ENCODE peak calls at places on chromosome 22, in four cellular contexts. A, B, I and W are unnamed samples.

GRCh38 chr22:46044718-46045458 is 67.9 kb upstream of the WNT7B start:
- DNase-seq in A (no peak), B (no peak), I (no peak), W (peak; percentile 46)

GRCh38 chr22:50576070-50576469 is 2.2 kb downstream of the CPT1B start:
- DNase-seq in A (peak; percentile 81), B (no peak), I (peak; percentile 52), W (peak; percentile 60)

GRCh38 chr22:19873960-19874306 is 19.3 kb upstream of the GNB1L start:
- DNase-seq in A (no peak), B (no peak), I (no peak), W (no peak)

GRCh38 chr22:45319319-45319675 is 9.6 kb downstream of the FAM118A start:
- DNase-seq in A (no peak), B (no peak), I (no peak), W (no peak)

GRCh38 chr22:24023204-24023789 is 12.2 kb downstream of the CABIN1 start:
- DNase-seq in A (no peak), B (no peak), I (no peak), W (no peak)

GRCh38 chr22:23305922-23306374 is 125.6 kb downstream of the BCR start:
- DNase-seq in A (no peak), B (no peak), I (no peak), W (peak; percentile 96)

GRCh38 chr22:38866399-38867123 is 5.5 kb downstream of the CBX6 start:
- DNase-seq in A (no peak), B (no peak), I (no peak), W (no peak)

GRCh38 chr22:50641696-50642607 is 14.0 kb upstream of the ARSA start:
- DNase-seq in A (peak; percentile 95), B (no peak), I (no peak), W (peak; percentile 65)

GRCh38 chr22:25404556-25404922 is 159.9 kb upstream of the GRK3 start:
- DNase-seq in A (peak; percentile 14), B (no peak), I (no peak), W (no peak)

GRCh38 chr22:18985761-18986160 is 49.7 kb upstream of the PRODH start:
- DNase-seq in A (no peak), B (no peak), I (no peak), W (no peak)

GRCh38 chr22:24097961-24098391 is 83.3 kb upstream of the SUSD2 start:
- DNase-seq in A (no peak), B (no peak), I (no peak), W (no peak)

GRCh38 chr22:30574095-30574981 is at the start of gene GAL3ST1:
- DNase-seq in A (peak; percentile 77), B (no peak), I (no peak), W (peak; percentile 53)

GRCh38 chr22:17922925-17923898 is 101.1 kb downstream of the MICAL3 start:
- DNase-seq in A (no peak), B (no peak), I (no peak), W (peak; percentile 89)

GRCh38 chr22:44289429-44290171 is 23.2 kb downstream of the SHISAL1 start:
- DNase-seq in A (no peak), B (no peak), I (no peak), W (no peak)

GRCh38 chr22:35766654-35767580 is 49.2 kb downstream of the APOL5 start:
- DNase-seq in A (no peak), B (no peak), I (no peak), W (peak; percentile 22)

GRCh38 chr22:40678493-40679248 is 613 bp upstream of the MCHR1 start:
- DNase-seq in A (peak; percentile 37), B (no peak), I (no peak), W (no peak)

GRCh38 chr22:35684270-35684700 is 33.4 kb upstream of the APOL5 start:
- DNase-seq in A (peak; percentile 19), B (no peak), I (no peak), W (peak; percentile 34)

GRCh38 chr22:31223786-31224191 is 11.7 kb downstream of the LIMK2 start:
- DNase-seq in A (peak; percentile 94), B (no peak), I (no peak), W (no peak)

GRCh38 chr22:31085493-31085824 is 4.3 kb downstream of the SMTN start:
- DNase-seq in A (no peak), B (no peak), I (no peak), W (no peak)

GRCh38 chr22:35021166-35021565 is 44.8 kb upstream of the ISX start:
- DNase-seq in A (no peak), B (no peak), I (no peak), W (no peak)

GRCh38 chr22:47372111-47372581 is 609.7 kb downstream of the TBC1D22A start:
- DNase-seq in A (no peak), B (no peak), I (no peak), W (no peak)
- H3K27me3 ChIP-seq in A (peaks cover 53% of the 10 kb centered on the region), B (no peaks in the 10 kb centered on the region), I (peaks cover 7% of the 10 kb centered on the region), W (no peaks in the 10 kb centered on the region)

GRCh38 chr22:26675687-26676273 is 18.4 kb downstream of the MIAT start:
- DNase-seq in A (no peak), B (no peak), I (no peak), W (no peak)
- H3K4me1 ChIP-seq in A (peaks cover 14% of the 10 kb centered on the region), B (peaks cover 26% of the 10 kb centered on the region), I (peaks cover 21% of the 10 kb centered on the region), W (peaks cover 7% of the 10 kb centered on the region)

GRCh38 chr22:49267996-49268395 is 559.7 kb downstream of the BRD1 start:
- DNase-seq in A (no peak), B (no peak), I (no peak), W (no peak)
- H3K27me3 ChIP-seq in A (peaks cover 43% of the 10 kb centered on the region), B (peaks cover 9% of the 10 kb centered on the region), I (peaks cover 36% of the 10 kb centered on the region), W (peaks cover 32% of the 10 kb centered on the region)

DNA sequence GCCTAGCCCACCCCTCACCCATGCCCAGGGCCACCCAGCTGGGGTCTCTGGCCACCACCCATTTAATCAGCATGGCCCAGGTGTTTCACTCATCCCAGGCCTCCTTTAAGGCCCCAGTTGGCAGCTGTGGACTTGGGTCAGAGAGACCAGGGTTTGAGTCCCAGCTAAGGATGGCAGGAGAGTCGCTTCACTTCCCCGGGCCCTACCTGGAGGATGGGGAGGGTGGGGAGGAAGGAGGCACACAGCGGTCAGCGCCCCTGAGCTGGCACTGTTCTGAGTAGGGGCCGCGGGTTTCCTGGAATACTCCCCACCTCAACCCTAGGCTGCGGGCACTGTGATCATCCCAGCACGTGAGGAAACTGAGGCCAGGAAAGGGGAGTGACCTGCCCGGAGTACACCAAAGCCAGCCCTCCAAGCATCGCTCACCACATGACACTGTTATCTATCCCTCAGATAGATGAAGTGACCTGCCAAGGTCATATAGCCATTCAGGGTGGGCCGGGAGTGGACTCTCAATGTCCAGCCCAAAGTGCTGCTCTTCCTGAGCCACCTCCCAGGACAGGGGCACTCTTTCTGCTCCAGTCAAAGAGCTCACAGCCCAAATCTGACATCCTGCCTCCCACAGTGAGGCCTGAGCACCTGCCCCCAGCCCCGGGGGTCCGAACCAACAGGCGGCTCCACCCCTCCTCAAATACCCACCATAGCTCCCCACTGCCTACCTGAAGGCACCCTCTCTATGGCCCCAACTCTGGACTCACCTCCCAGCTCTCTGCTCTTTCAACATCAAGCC is 3.4 kb upstream of the ATP5MGL start:
- DNase-seq in A (no peak), B (no peak), I (no peak), W (no peak)
- H3K4me1 ChIP-seq in A (peaks cover 94% of the 10 kb centered on the region), B (peaks cover 86% of the 10 kb centered on the region), I (peaks cover 27% of the 10 kb centered on the region), W (peaks cover 55% of the 10 kb centered on the region)

DNA sequence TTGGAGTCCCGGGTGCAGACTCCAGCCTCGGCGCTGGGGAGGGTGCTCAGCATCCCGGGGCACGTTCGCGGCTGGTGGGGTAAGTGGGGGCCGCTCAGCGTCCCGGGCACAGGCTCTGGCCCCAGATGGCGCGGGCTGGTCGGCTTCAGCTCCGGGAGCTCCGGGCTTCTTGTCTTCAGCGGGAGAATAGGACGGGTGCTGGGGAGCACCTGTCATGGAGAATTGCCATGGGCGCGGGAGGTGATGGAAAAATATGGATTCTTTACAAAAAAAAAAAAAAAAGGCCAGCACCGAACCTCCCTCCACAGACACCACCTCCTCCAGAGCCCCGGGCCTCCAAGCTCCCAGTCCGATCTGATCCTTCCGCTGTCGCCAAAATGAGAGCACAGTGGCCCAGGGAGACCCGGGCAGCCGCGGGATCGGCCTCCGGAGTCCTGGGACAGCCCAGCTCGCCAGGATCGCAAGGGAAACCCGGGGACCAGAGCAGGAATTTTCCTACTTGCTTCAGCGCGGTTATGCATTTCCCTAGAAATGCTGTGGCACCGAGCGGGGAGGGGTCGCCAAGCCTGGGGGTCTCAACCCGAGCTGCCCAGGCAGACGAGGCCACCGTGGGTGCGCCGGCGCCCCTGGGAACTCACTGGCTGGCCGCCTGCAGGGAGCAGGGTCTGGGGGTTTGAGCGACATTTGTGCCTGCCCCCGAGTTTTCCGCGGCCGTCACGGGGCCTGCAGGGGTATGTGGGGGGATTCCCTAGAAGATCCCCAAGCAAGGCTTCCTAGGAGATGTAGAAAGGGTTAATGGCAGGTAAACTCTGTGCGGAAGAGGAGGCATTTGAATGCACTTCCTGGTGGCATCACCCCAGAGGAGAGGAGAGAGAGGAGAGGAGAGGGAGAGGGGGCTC is 1336.9 kb downstream of the BRD1 start:
- DNase-seq in A (no peak), B (no peak), I (no peak), W (no peak)
- H3K27me3 ChIP-seq in A (peaks cover 57% of the 10 kb centered on the region), B (peaks cover 26% of the 10 kb centered on the region), I (no peaks in the 10 kb centered on the region), W (peaks cover 51% of the 10 kb centered on the region)

GRCh38 chr22:29312218-29313125 is 3.0 kb downstream of the RASL10A start:
- DNase-seq in A (no peak), B (no peak), I (no peak), W (no peak)
- H3K4me1 ChIP-seq in A (peaks cover 55% of the 10 kb centered on the region), B (peaks cover 80% of the 10 kb centered on the region), I (peaks cover 44% of the 10 kb centered on the region), W (peaks cover 13% of the 10 kb centered on the region)

GRCh38 chr22:42459273-42460040 is 27.3 kb upstream of the NFAM1 start:
- DNase-seq in A (no peak), B (no peak), I (no peak), W (peak; percentile 55)

GRCh38 chr22:42461511-42461910 is 29.3 kb upstream of the NFAM1 start:
- DNase-seq in A (no peak), B (no peak), I (no peak), W (no peak)

DNA sequence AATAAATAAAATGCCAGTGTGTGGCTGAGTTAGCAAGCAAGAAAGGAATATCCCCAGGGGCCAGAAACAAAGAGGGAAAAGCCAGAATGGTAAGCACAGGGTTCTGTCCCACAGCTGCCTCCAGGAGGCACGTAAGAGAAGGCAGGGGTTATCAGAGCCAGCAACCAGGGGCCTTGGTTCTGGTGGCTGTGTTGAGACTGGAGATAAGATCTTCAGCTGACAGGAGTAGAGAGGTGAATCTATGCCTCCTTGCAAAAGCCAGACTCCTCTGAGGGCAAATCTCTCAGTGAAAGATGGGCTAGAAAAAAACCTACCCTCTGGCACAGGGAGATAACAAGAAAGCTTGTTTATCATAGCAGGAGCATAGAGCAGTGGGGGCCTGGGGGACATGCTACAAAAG is 29.8 kb upstream of the NFAM1 start:
- DNase-seq in A (no peak), B (no peak), I (no peak), W (peak; percentile 36)
- H3K27me3 ChIP-seq in A (peaks cover 10% of the 10 kb centered on the region), B (peaks cover 21% of the 10 kb centered on the region), I (no peaks in the 10 kb centered on the region), W (no peaks in the 10 kb centered on the region)

DNA sequence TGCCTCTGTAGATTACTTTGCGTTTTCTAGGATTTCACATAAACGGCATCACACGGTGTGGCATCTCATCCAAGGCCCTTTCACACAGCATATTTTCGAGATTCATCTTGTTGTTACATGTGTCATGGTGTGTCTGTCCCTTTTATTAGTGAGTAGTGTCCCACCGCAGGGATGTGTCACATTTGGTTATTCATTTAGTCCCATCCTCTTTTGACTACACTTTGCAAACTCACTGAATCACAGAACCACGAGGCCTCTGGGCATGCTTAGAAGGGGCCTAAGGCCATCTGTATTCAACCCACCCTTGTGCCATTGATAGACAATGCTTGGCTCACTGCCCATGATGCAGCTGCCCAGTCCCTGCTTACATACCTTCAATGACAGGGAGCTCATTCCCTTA is 4.2 kb upstream of the RAC2 start:
- DNase-seq in A (no peak), B (no peak), I (no peak), W (no peak)
- H3K4me1 ChIP-seq in A (no peaks in the 10 kb centered on the region), B (no peaks in the 10 kb centered on the region), I (peaks cover 20% of the 10 kb centered on the region), W (no peaks in the 10 kb centered on the region)